ENCODE peak calls at places on chromosomes 5 and 9, in eight cellular contexts. X is activated CD4-positive, alpha-beta T cell treated with anti-CD3 and anti-CD28 coated beads for 1 hour; Y is mammary epithelial cell; J is OCI-LY7; U is natural killer cell treated with Interleukin-12 subunit alpha and Interleukin-12 subunit beta and Interleukin-15 and Interleukin-18, amount 100 ng/mL, for 72 hours; Z is activated T-cell treated with anti-CD3 and anti-CD28 coated beads, Interleukin-2, amount 50 U/mL, for 24 hours; F is EL; M is iris pigment epithelial cell. N is an unnamed sample.

GRCh38 chr5:169695919-169696490 is 58.9 kb downstream of the DOCK2 start:
- DNase-seq in X (no peak), Y (peak), J (no peak), U (no peak), Z (no peak), F (peak), M (peak), N (no peak)

GRCh38 chr5:41435276-41435675 is 75.1 kb downstream of the PLCXD3 start:
- DNase-seq in X (no peak), Y (no peak), J (no peak), U (no peak), Z (no peak), F (no peak), M (no peak), N (no peak)

GRCh38 chr5:122858451-122858850 is 13.0 kb downstream of the SNX24 start:
- DNase-seq in X (no peak), Y (peak), J (no peak), U (no peak), Z (no peak), F (peak), M (peak), N (no peak)

GRCh38 chr9:134742822-134743221 is 101.2 kb downstream of the COL5A1 start:
- DNase-seq in X (no peak), Y (no peak), J (no peak), U (no peak), Z (no peak), F (no peak), M (no peak), N (no peak)

GRCh38 chr5:78979117-78979742 is 5.9 kb downstream of the ARSB start:
- DNase-seq in X (no peak), Y (no peak), J (no peak), U (no peak), Z (no peak), F (no peak), M (no peak), N (no peak)

GRCh38 chr9:128532581-128532980 is 19.8 kb upstream of the SPTAN1 start:
- DNase-seq in X (no peak), Y (no peak), J (no peak), U (no peak), Z (no peak), F (no peak), M (no peak), N (no peak)

GRCh38 chr5:181044662-181045305 is 4.7 kb downstream of the BTNL9 start:
- DNase-seq in X (no peak), Y (no peak), J (peak), U (no peak), Z (no peak), F (no peak), M (no peak), N (no peak)

GRCh38 chr5:14305045-14305444 is 161.9 kb downstream of the TRIO start:
- DNase-seq in X (no peak), Y (peak), J (no peak), U (no peak), Z (no peak), F (peak), M (peak), N (no peak)

GRCh38 chr5:141359790-141360426 is at the start of gene PCDHGB2:
- DNase-seq in X (no peak), Y (no peak), J (peak), U (no peak), Z (no peak), F (peak), M (peak), N (peak)

GRCh38 chr5:150510460-150511263 is 2.7 kb downstream of the NDST1 start:
- DNase-seq in X (no peak), Y (no peak), J (no peak), U (no peak), Z (no peak), F (no peak), M (no peak), N (no peak)